ENCODE peak calls at places on chromosomes 12 and 14, in ten cellular contexts. H is tibial artery, P is gastrocnemius medialis, R is Karpas-422, N is psoas muscle, V is mammary epithelial cell, B is sigmoid colon, M is left lung, J is stomach, K is pancreas. S is an unnamed sample.

GRCh38 chr12:6943387-6943718 is 263 bp upstream of the RNU7-1 start:
- DNase-seq in V (peak), N (peak), H (peak), B (peak), K (peak), R (peak), M (peak), P (peak), J (peak), S (peak)

GRCh38 chr12:92094751-92095161 is 50.9 kb downstream of the BTG1 start:
- DNase-seq in M (no peak), K (no peak), V (no peak), B (no peak), N (no peak), R (no peak), H (no peak), J (no peak), P (no peak), S (no peak)

GRCh38 chr14:95609398-95609990 is 74.6 kb downstream of the GLRX5 start:
- DNase-seq in P (no peak), J (peak), K (peak), N (no peak), V (peak), R (peak), B (no peak), M (no peak), H (no peak), S (no peak)

GRCh38 chr12:2395352-2395977 is 342.7 kb downstream of the CACNA1C start:
- DNase-seq in R (peak), M (peak), B (no peak), K (peak), H (no peak), P (no peak), V (no peak), N (peak), J (peak), S (no peak)

GRCh38 chr12:3655331-3655900 is 97.5 kb downstream of the CRACR2A start:
- DNase-seq in J (no peak), N (no peak), B (no peak), K (no peak), P (peak), M (no peak), V (peak), R (peak), H (no peak), S (no peak)

GRCh38 chr14:101500681-101501080 is 60.6 kb upstream of the DIO3 start:
- DNase-seq in V (no peak), P (no peak), K (no peak), M (peak), H (peak), N (no peak), B (peak), R (no peak), J (no peak), S (no peak)

GRCh38 chr14:93937519-93937918 is 10.4 kb downstream of the FAM181A start:
- DNase-seq in N (peak), J (no peak), P (peak), B (no peak), R (no peak), K (no peak), V (peak), M (peak), H (no peak), S (peak)

GRCh38 chr14:81464253-81465001 is 64.3 kb upstream of the STON2 start:
- DNase-seq in J (no peak), V (peak), B (no peak), P (no peak), N (no peak), K (no peak), R (peak), M (no peak), H (peak), S (no peak)

GRCh38 chr12:88958961-88959360 is 378.7 kb upstream of the KITLG start:
- DNase-seq in H (no peak), K (no peak), J (no peak), P (no peak), N (no peak), M (no peak), B (no peak), R (no peak), V (no peak), S (no peak)

GRCh38 chr14:79680087-79680486 is 531.2 kb downstream of the DIO2 start:
- DNase-seq in K (no peak), R (no peak), B (no peak), V (no peak), N (no peak), M (peak), J (no peak), P (no peak), H (no peak), S (no peak)

GRCh38 chr14:105010106-105010505 is 10.8 kb downstream of the CDCA4 start:
- DNase-seq in V (no peak), B (no peak), P (no peak), H (no peak), R (no peak), M (no peak), J (no peak), N (no peak), K (no peak), S (no peak)

GRCh38 chr14:85334316-85334715 is 195.6 kb upstream of the FLRT2 start:
- DNase-seq in M (no peak), R (no peak), K (no peak), N (no peak), B (no peak), P (no peak), V (no peak), H (no peak), J (no peak), S (no peak)

GRCh38 chr14:67517083-67517482 is 16.0 kb upstream of the PLEKHH1 start:
- DNase-seq in J (peak), V (no peak), B (peak), H (no peak), M (no peak), N (no peak), P (no peak), R (no peak), K (peak), S (no peak)

GRCh38 chr14:35384386-35385041 is 20.0 kb downstream of the NFKBIA start:
- DNase-seq in J (no peak), R (no peak), H (peak), K (peak), B (peak), M (no peak), V (no peak), P (peak), N (peak), S (no peak)

GRCh38 chr12:32502693-32503510 is 103.5 kb downstream of the FGD4 start:
- DNase-seq in R (no peak), H (peak), P (peak), B (no peak), V (peak), J (no peak), M (no peak), N (no peak), K (no peak), S (no peak)

GRCh38 chr14:49853572-49854375 is 1.2 kb upstream of the NEMF start:
- DNase-seq in K (peak), V (peak), N (peak), R (peak), B (peak), J (peak), P (peak), H (peak), M (peak), S (no peak)

GRCh38 chr14:65095633-65096205 is 6.6 kb downstream of the MAX start:
- DNase-seq in K (no peak), R (no peak), V (no peak), P (peak), N (peak), J (peak), H (peak), B (peak), M (no peak), S (no peak)

GRCh38 chr14:63578300-63578699 is 35.1 kb upstream of the PPP2R5E start:
- DNase-seq in H (no peak), P (no peak), V (peak), K (no peak), J (no peak), N (no peak), B (no peak), R (no peak), M (no peak), S (peak)

GRCh38 chr12:69059465-69060457 is 126.8 kb upstream of the CPM start:
- DNase-seq in J (no peak), P (no peak), B (no peak), M (no peak), N (no peak), R (no peak), V (peak), H (no peak), K (no peak), S (peak)

GRCh38 chr14:53032161-53032803 is 81.4 kb upstream of the FERMT2 start:
- DNase-seq in N (no peak), H (no peak), K (no peak), V (peak), B (peak), M (no peak), J (no peak), P (peak), R (no peak), S (no peak)

GRCh38 chr12:6551063-6551461 is 4.8 kb downstream of the IFFO1 start:
- DNase-seq in N (peak), H (peak), M (peak), V (no peak), R (no peak), P (peak), K (no peak), B (peak), J (no peak), S (no peak)

GRCh38 chr12:77382096-77382742 is 316.9 kb upstream of the E2F7 start:
- DNase-seq in P (no peak), M (no peak), V (no peak), B (no peak), R (no peak), J (no peak), H (no peak), N (no peak), K (no peak), S (no peak)

GRCh38 chr12:6646276-6647082 is 753 bp downstream of the ACRBP start:
- DNase-seq in V (no peak), N (no peak), H (no peak), B (peak), M (no peak), K (no peak), J (no peak), P (no peak), R (no peak), S (no peak)

GRCh38 chr14:89912667-89913211 is 41.8 kb downstream of the EFCAB11 start:
- DNase-seq in V (peak), P (peak), H (peak), B (no peak), R (no peak), N (no peak), K (no peak), J (no peak), M (no peak), S (peak)

GRCh38 chr14:97224016-97224415 is 426.8 kb downstream of the VRK1 start:
- DNase-seq in N (no peak), H (no peak), P (no peak), J (no peak), V (no peak), M (no peak), R (no peak), B (no peak), K (no peak), S (no peak)

GRCh38 chr12:54231236-54231635 is 42.5 kb upstream of the SMUG1 start:
- DNase-seq in M (no peak), R (no peak), B (no peak), H (no peak), V (no peak), K (no peak), J (no peak), N (no peak), P (no peak), S (no peak)

GRCh38 chr12:123973552-123974341 is 732 bp downstream of the ZNF664 start:
- DNase-seq in R (peak), J (peak), V (peak), M (peak), B (peak), P (peak), H (peak), N (peak), K (peak), S (no peak)

GRCh38 chr14:103516426-103517171 is 6.0 kb downstream of the CKB start:
- DNase-seq in K (no peak), J (no peak), M (no peak), B (peak), V (no peak), P (no peak), R (no peak), N (peak), H (no peak), S (no peak)

GRCh38 chr14:20412422-20412821 is 879 bp downstream of the TEP1 start:
- DNase-seq in J (no peak), R (peak), B (no peak), V (peak), M (no peak), K (no peak), P (no peak), H (no peak), N (no peak), S (no peak)

GRCh38 chr14:20417250-20418186 is 4.2 kb upstream of the TEP1 start:
- DNase-seq in P (no peak), K (no peak), N (no peak), H (no peak), M (no peak), B (no peak), J (no peak), R (no peak), V (no peak), S (no peak)

GRCh38 chr14:20412876-20413784 is at the start of gene TEP1:
- DNase-seq in B (peak), H (peak), J (peak), K (peak), N (peak), R (peak), V (peak), M (peak), P (peak), S (no peak)

GRCh38 chr14:20415723-20416622 is 2.7 kb upstream of the TEP1 start:
- DNase-seq in P (no peak), R (peak), H (peak), M (no peak), N (no peak), K (no peak), J (no peak), B (no peak), V (peak), S (no peak)

DNA sequence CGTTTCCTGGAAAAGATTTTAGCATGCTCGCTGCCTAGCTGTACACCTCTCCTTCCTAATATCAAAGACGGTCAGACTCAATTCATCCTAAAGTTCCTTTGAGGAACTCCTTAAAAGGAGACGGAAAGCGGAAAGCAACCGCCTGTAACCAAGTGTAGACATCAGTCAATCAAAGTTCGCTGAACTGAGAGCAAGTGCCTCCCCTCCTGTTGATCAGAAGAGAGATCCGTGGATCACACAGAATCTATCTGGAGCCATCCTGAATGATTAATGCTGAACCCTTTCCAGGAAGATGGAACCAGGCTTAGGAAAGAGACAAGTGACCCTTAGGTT is 450 bp upstream of the TEP1 start:
- DNase-seq in M (no peak), N (no peak), R (peak), B (no peak), K (no peak), P (no peak), J (no peak), V (peak), H (no peak), S (no peak)
- H3K27ac ChIP-seq in M (peak), N (peak), R (peak), B (peak), K (peak), P (peak), J (peak), V (peak), H (peak), S (peak)

DNA sequence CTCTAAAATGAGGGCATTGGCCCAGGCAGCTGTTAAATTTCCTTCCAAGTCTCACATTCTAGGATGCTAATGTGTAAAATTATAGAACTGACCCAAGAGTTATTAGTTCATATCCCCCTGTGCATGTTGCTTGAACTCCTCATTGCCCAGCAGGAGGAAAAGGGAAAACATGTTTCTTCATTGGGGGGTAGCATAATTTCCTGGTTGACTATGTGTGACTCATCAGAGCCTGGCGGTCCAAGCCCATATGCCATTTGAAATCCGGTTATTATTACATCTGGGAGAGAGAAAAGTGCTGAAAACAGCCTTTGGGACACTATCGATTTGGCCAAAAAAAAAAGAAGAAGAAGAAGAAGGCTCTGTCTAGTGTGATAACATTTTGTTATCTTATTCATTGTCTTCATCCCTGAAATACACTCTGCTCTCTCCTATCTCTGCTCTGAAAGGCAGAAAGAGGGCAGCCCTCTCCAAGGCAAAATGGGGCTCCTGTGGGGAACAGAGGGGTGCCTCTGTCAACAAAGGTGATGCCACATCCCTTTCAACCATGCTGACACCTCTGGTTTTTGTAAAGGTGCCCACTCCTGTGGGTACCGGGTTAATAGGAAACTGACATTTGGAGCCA is 114.2 kb downstream of the DAD1 start:
- DNase-seq in K (no peak), H (no peak), B (no peak), P (no peak), N (no peak), R (no peak), J (no peak), M (no peak), V (no peak), S (no peak)
- H3K27ac ChIP-seq in K (no peak), H (no peak), B (no peak), P (no peak), N (no peak), R (no peak), J (no peak), M (no peak), V (no peak), S (no peak)

GRCh38 chr12:28857327-28857726 is 291.8 kb upstream of the FAR2 start:
- DNase-seq in B (no peak), V (no peak), J (no peak), R (no peak), M (no peak), K (no peak), P (no peak), H (no peak), N (no peak), S (no peak)
- H3K27ac ChIP-seq in B (no peak), V (no peak), J (no peak), R (no peak), M (no peak), K (no peak), P (no peak), H (no peak), N (no peak), S (no peak)

GRCh38 chr12:70645494-70646317 is 8.5 kb upstream of the PTPRB start:
- DNase-seq in R (no peak), V (peak), M (no peak), B (no peak), N (peak), K (no peak), J (peak), H (peak), P (peak), S (peak)

GRCh38 chr12:70644836-70645235 is 7.6 kb upstream of the PTPRB start:
- DNase-seq in K (no peak), M (no peak), J (no peak), P (no peak), H (no peak), B (no peak), R (no peak), N (no peak), V (no peak), S (no peak)

GRCh38 chr12:70648191-70648590 is 11.0 kb upstream of the PTPRB start:
- DNase-seq in M (no peak), N (no peak), P (no peak), K (no peak), J (no peak), V (no peak), R (no peak), H (no peak), B (no peak), S (no peak)

GRCh38 chr12:70648831-70649230 is 11.6 kb upstream of the PTPRB start:
- DNase-seq in R (no peak), K (no peak), H (no peak), B (no peak), V (peak), M (no peak), J (no peak), N (no peak), P (no peak), S (no peak)

DNA sequence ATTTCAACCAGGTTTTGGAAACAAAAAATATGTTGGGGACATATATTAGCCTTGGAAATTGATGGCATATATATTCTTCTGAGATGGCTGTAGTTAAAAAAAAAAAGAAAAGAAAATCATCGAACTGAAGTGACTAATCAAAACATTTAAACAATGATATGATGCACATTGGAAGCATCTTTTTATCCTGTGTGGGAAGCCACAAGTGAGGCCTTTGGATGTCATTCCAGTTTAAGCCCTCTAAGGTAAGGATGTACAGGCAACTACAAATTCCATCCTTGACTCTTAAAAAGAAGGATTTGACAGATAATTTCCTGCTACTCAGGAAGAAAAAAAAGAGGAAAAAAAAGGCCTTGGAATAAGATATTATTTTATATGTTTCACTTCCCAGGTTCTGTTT is 9.6 kb upstream of the PTPRB start:
- DNase-seq in K (no peak), R (no peak), H (no peak), V (peak), N (no peak), B (no peak), M (no peak), P (no peak), J (no peak), S (no peak)
- H3K27ac ChIP-seq in K (no peak), R (no peak), H (no peak), V (peak), N (no peak), B (no peak), M (no peak), P (no peak), J (no peak), S (peak)

GRCh38 chr14:77185093-77185465 is 3.5 kb downstream of the TMEM63C start:
- DNase-seq in M (no peak), P (no peak), V (peak), N (no peak), K (no peak), B (no peak), R (no peak), H (no peak), J (no peak), S (no peak)
- H3K27ac ChIP-seq in M (no peak), P (no peak), V (no peak), N (no peak), K (no peak), B (no peak), R (no peak), H (no peak), J (no peak), S (peak)